ENCODE peak calls at places on chromosome 21, in nine cellular contexts. G is ovary, Y is Calu3, N is HFF-Myc, Q is thoracic aorta, F is GM13976, A is adrenal gland, E is IMR-90, W is left ventricle myocardium inferior. R is an unnamed sample.

GRCh38 chr21:16891821-16892220 is 621.0 kb upstream of the CXADR start:
- DNase-seq in W (no peak), G (no peak), Q (no peak), A (no peak), E (peak; percentile 60), Y (peak; percentile 17), F (no peak), N (peak; percentile 9), R (no peak)

GRCh38 chr21:16069713-16070112 is 339.9 kb downstream of the USP25 start:
- DNase-seq in E (peak; percentile 31), A (no peak), F (no peak), G (no peak), Q (no peak), Y (no peak), W (no peak), N (no peak), R (no peak)

GRCh38 chr21:30555095-30555494 is 6.0 kb downstream of the KRTAP19-7 start:
- DNase-seq in N (no peak), W (no peak), A (no peak), E (no peak), G (no peak), F (no peak), Q (no peak), Y (no peak), R (no peak)

GRCh38 chr21:15775981-15776380 is 46.2 kb downstream of the USP25 start:
- DNase-seq in E (peak; percentile 89), G (no peak), Y (no peak), W (no peak), A (no peak), Q (no peak), F (no peak), N (peak; percentile 17), R (no peak)

GRCh38 chr21:42025392-42026071 is 15.4 kb upstream of the ZBTB21 start:
- DNase-seq in G (no peak), N (no peak), F (no peak), W (no peak), Q (no peak), Y (no peak), A (peak; percentile 90), E (peak; percentile 94), R (no peak)

GRCh38 chr21:28482657-28483056 is 510.0 kb downstream of the LTN1 start:
- DNase-seq in F (no peak), N (no peak), Y (no peak), E (no peak), Q (no peak), W (no peak), A (no peak), G (no peak), R (no peak)

GRCh38 chr21:29187939-29188338 is 57.5 kb downstream of the MAP3K7CL start:
- DNase-seq in F (no peak), N (peak; percentile 82), G (peak; percentile 21), Y (peak; percentile 38), W (no peak), E (peak; percentile 96), A (peak; percentile 88), Q (no peak), R (no peak)

GRCh38 chr21:16407403-16408279 is 677.9 kb downstream of the USP25 start:
- DNase-seq in G (no peak), F (no peak), W (no peak), N (no peak), E (no peak), Y (no peak), A (no peak), Q (no peak), R (no peak)

GRCh38 chr21:38506606-38507331 is 8.5 kb upstream of the ERG start:
- DNase-seq in N (no peak), F (no peak), Q (no peak), Y (no peak), A (no peak), G (no peak), E (no peak), W (peak; percentile 31), R (no peak)

GRCh38 chr21:28885853-28886177 is 106.9 kb downstream of the LTN1 start:
- DNase-seq in Y (no peak), A (no peak), E (no peak), N (peak; percentile 30), F (no peak), G (no peak), Q (no peak), W (no peak), R (no peak)

GRCh38 chr21:14956826-14957225 is 108.0 kb downstream of the NRIP1 start:
- DNase-seq in G (no peak), Y (no peak), E (peak; percentile 85), Q (no peak), W (no peak), N (peak; percentile 5), A (no peak), F (no peak), R (no peak)

GRCh38 chr21:37373539-37373938 is 7.0 kb downstream of the DYRK1A start:
- DNase-seq in Q (no peak), N (no peak), W (no peak), Y (no peak), G (no peak), F (no peak), E (no peak), A (no peak), R (no peak)

GRCh38 chr21:14064296-14064645 is 146.5 kb downstream of the LIPI start:
- DNase-seq in A (no peak), Q (no peak), N (no peak), F (no peak), E (peak; percentile 25), W (no peak), G (no peak), Y (no peak), R (no peak)

GRCh38 chr21:29190920-29191319 is 60.5 kb downstream of the MAP3K7CL start:
- DNase-seq in G (no peak), N (no peak), Y (no peak), A (no peak), Q (no peak), W (no peak), F (no peak), E (peak; percentile 58), R (no peak)

GRCh38 chr21:8989883-8990325 is 1531.5 kb upstream of the TPTE start:
- DNase-seq in Q (no peak), N (no peak), E (no peak), Y (peak; percentile 69), G (no peak), W (no peak), A (no peak), F (no peak), R (no peak)

GRCh38 chr21:42356036-42356435 is 5.2 kb upstream of the TFF2 start:
- DNase-seq in Y (no peak), N (no peak), E (no peak), A (no peak), F (no peak), Q (no peak), W (no peak), G (no peak), R (no peak)

GRCh38 chr21:16102113-16102512 is 372.3 kb downstream of the USP25 start:
- DNase-seq in W (no peak), A (no peak), G (no peak), F (no peak), Q (no peak), N (no peak), E (no peak), Y (no peak), R (no peak)

GRCh38 chr21:25371831-25372434 is 235.3 kb downstream of the MRPL39 start:
- DNase-seq in A (no peak), Q (no peak), N (no peak), W (no peak), E (no peak), F (no peak), Y (no peak), G (no peak), R (no peak)

DNA sequence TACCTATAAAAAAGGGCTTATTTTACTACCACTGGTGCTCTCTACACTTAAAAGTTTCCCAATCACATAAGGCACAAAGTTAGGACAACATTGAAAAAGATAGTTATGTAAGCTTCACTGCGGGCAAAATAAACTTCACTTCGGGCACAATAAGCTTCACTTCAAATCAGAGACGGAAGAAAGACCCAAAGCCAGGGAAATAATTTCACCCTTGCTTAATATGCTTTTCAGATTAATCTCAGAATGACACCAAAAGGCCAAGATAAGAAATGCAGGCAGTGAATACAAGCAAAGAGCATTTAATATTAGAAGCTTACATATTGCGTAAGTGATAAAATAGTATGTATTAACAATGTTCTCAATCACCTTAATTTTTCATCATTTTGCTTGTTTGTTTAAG is 444.2 kb downstream of the SETD4 start:
- DNase-seq in A (no peak), E (peak; percentile 70), Q (no peak), W (no peak), N (no peak), Y (no peak), G (no peak), F (no peak), R (no peak)
- TF ChIP-seq CTCF in A (peak; percentile 61), E (peak; percentile 60), Q (peak; percentile 35), W (peak; percentile 51), N (peak; percentile 22), Y (no peak), G (no peak), F (peak; percentile 48), R (no peak)

GRCh38 chr21:40043423-40043822 is 176.2 kb downstream of the PCP4 start:
- DNase-seq in Q (no peak), F (no peak), Y (no peak), N (no peak), A (no peak), G (no peak), E (no peak), W (no peak), R (no peak)
- TF ChIP-seq CTCF in Q (no peak), F (no peak), Y (no peak), N (no peak), A (no peak), G (no peak), E (no peak), W (peak; percentile 46), R (no peak)

GRCh38 chr21:34613679-34614442 is 1.1 kb downstream of the RCAN1 start:
- DNase-seq in F (no peak), E (peak; percentile 7), G (no peak), N (no peak), W (no peak), Y (peak; percentile 2), Q (no peak), A (peak; percentile 53), R (no peak)

GRCh38 chr21:34612557-34612956 is 2.4 kb downstream of the RCAN1 start:
- DNase-seq in G (no peak), E (no peak), Y (no peak), A (peak; percentile 45), N (no peak), F (no peak), Q (no peak), W (no peak), R (no peak)

GRCh38 chr21:34614443-34614692 is 545 bp downstream of the RCAN1 start:
- DNase-seq in F (no peak), A (no peak), N (no peak), Y (no peak), W (no peak), G (no peak), Q (no peak), E (no peak), R (no peak)

GRCh38 chr21:34615487-34615814 is 538 bp upstream of the RCAN1 start:
- DNase-seq in E (no peak), Q (no peak), A (no peak), W (no peak), G (no peak), Y (no peak), N (no peak), F (no peak), R (no peak)

GRCh38 chr21:34614693-34615486 is at the start of gene RCAN1:
- DNase-seq in E (peak; percentile 91), Y (peak; percentile 80), A (peak; percentile 95), F (peak; percentile 93), N (peak; percentile 73), G (peak; percentile 82), Q (peak; percentile 72), W (peak; percentile 91), R (peak; percentile 52)
- TF ChIP-seq CTCF in E (no peak), Y (no peak), A (no peak), F (no peak), N (no peak), G (no peak), Q (peak; percentile 4), W (no peak), R (no peak)

GRCh38 chr21:46099476-46099875 is 1.6 kb downstream of the COL6A2 start:
- DNase-seq in F (peak; percentile 20), A (peak; percentile 45), G (peak; percentile 49), Y (no peak), E (peak; percentile 34), W (peak; percentile 41), N (no peak), Q (peak; percentile 3), R (peak; percentile 22)
- TF ChIP-seq CTCF in F (no peak), A (no peak), G (peak; percentile 39), Y (no peak), E (no peak), W (no peak), N (no peak), Q (no peak), R (no peak)

R was measured in omental fat pad.